ENCODE peak calls at places on chromosomes 7 and 10, in four cellular contexts. One of them, this sample, is unnamed.
A peak's percentile ranks its signal among the peaks of the same experiment; 100 is the strongest.

GRCh38 chr10:73253226-73253557 is 748 bp upstream of the MRPS16 start:
- DNase-seq in activated CD4-positive, alpha-beta T cell treated with anti-CD3 and anti-CD28 coated beads, Interleukin-2, amount 50 U/mL, for 24 hours: no peak
- DNase-seq in NCI-H1092 treated with DMSO at 0.1 percent for 48 hours: peak; percentile 9
- DNase-seq in NCI-H1436: no peak
- DNase-seq in this sample: no peak

GRCh38 chr7:128919241-128919640 is 8.7 kb upstream of the KCP start:
- DNase-seq in NCI-H1092 treated with DMSO at 0.1 percent for 48 hours: no peak
- DNase-seq in NCI-H1436: no peak
- DNase-seq in activated CD4-positive, alpha-beta T cell treated with anti-CD3 and anti-CD28 coated beads, Interleukin-2, amount 50 U/mL, for 24 hours: no peak
- DNase-seq in this sample: no peak

GRCh38 chr7:128783143-128783799 is 7.7 kb upstream of the OPN1SW start:
- DNase-seq in NCI-H1092 treated with DMSO at 0.1 percent for 48 hours: no peak
- DNase-seq in NCI-H1436: no peak
- DNase-seq in activated CD4-positive, alpha-beta T cell treated with anti-CD3 and anti-CD28 coated beads, Interleukin-2, amount 50 U/mL, for 24 hours: no peak
- DNase-seq in this sample: no peak

GRCh38 chr7:106770191-106770590 is 94.9 kb upstream of the PIK3CG start:
- DNase-seq in NCI-H1092 treated with DMSO at 0.1 percent for 48 hours: no peak
- DNase-seq in NCI-H1436: no peak
- DNase-seq in activated CD4-positive, alpha-beta T cell treated with anti-CD3 and anti-CD28 coated beads, Interleukin-2, amount 50 U/mL, for 24 hours: no peak
- DNase-seq in this sample: peak; percentile 52

GRCh38 chr7:25029075-25029474 is 49.1 kb upstream of the OSBPL3 start:
- DNase-seq in activated CD4-positive, alpha-beta T cell treated with anti-CD3 and anti-CD28 coated beads, Interleukin-2, amount 50 U/mL, for 24 hours: no peak
- DNase-seq in NCI-H1436: no peak
- DNase-seq in NCI-H1092 treated with DMSO at 0.1 percent for 48 hours: no peak
- DNase-seq in this sample: no peak

GRCh38 chr7:54946271-54946670 is 72.5 kb upstream of the EGFR start:
- DNase-seq in activated CD4-positive, alpha-beta T cell treated with anti-CD3 and anti-CD28 coated beads, Interleukin-2, amount 50 U/mL, for 24 hours: no peak
- DNase-seq in NCI-H1092 treated with DMSO at 0.1 percent for 48 hours: no peak
- DNase-seq in NCI-H1436: no peak
- DNase-seq in this sample: peak; percentile 42

GRCh38 chr7:80767655-80768054 is 129.2 kb downstream of the CD36 start:
- DNase-seq in NCI-H1092 treated with DMSO at 0.1 percent for 48 hours: no peak
- DNase-seq in NCI-H1436: no peak
- DNase-seq in activated CD4-positive, alpha-beta T cell treated with anti-CD3 and anti-CD28 coated beads, Interleukin-2, amount 50 U/mL, for 24 hours: no peak
- DNase-seq in this sample: no peak

GRCh38 chr7:77413861-77414424 is 2.2 kb downstream of the GSAP start:
- DNase-seq in NCI-H1436: no peak
- DNase-seq in activated CD4-positive, alpha-beta T cell treated with anti-CD3 and anti-CD28 coated beads, Interleukin-2, amount 50 U/mL, for 24 hours: no peak
- DNase-seq in NCI-H1092 treated with DMSO at 0.1 percent for 48 hours: no peak
- DNase-seq in this sample: no peak

GRCh38 chr10:129075936-129076335 is 391.1 kb upstream of the MGMT start:
- DNase-seq in NCI-H1436: no peak
- DNase-seq in NCI-H1092 treated with DMSO at 0.1 percent for 48 hours: no peak
- DNase-seq in activated CD4-positive, alpha-beta T cell treated with anti-CD3 and anti-CD28 coated beads, Interleukin-2, amount 50 U/mL, for 24 hours: no peak
- DNase-seq in this sample: no peak

GRCh38 chr10:63614371-63614891 is 93.2 kb downstream of the REEP3 start:
- DNase-seq in NCI-H1092 treated with DMSO at 0.1 percent for 48 hours: peak; percentile 6
- DNase-seq in activated CD4-positive, alpha-beta T cell treated with anti-CD3 and anti-CD28 coated beads, Interleukin-2, amount 50 U/mL, for 24 hours: no peak
- DNase-seq in NCI-H1436: no peak
- DNase-seq in this sample: no peak

GRCh38 chr7:3897430-3898385 is 596.7 kb downstream of the SDK1 start:
- DNase-seq in NCI-H1436: no peak
- DNase-seq in activated CD4-positive, alpha-beta T cell treated with anti-CD3 and anti-CD28 coated beads, Interleukin-2, amount 50 U/mL, for 24 hours: peak; percentile 20
- DNase-seq in NCI-H1092 treated with DMSO at 0.1 percent for 48 hours: peak; percentile 27
- DNase-seq in this sample: peak; percentile 48